ENCODE peak calls at places on chromosomes 7 and 10, in nine cellular contexts. W is glutamatergic neuron; I is lower leg skin; J is hypothalamus; S is HCEC 1CT; U is PC-3; T is stimulated activated effector memory CD8-positive, alpha-beta T cell treated with anti-CD3 and anti-CD28 coated beads, Interleukin-12 subunit alpha, Interleukin-12 subunit beta, amount 100 ng/mL, for 72 hours; B is Calu3; D is left colon. Y is an unnamed sample.

GRCh38 chr7:138092486-138093028 is 16.3 kb downstream of the AKR1D1 start:
- DNase-seq in W (no peak), I (no peak), J (no peak), S (peak; percentile 12), U (peak; percentile 84), T (no peak), B (no peak), D (no peak), Y (no peak)

GRCh38 chr7:24573554-24574338 is 494 bp downstream of the PALS2 start:
- DNase-seq in W (peak; percentile 64), I (peak; percentile 86), J (peak; percentile 28), S (peak; percentile 63), U (peak; percentile 40), T (peak; percentile 74), B (peak; percentile 63), D (peak; percentile 55), Y (peak; percentile 45)

GRCh38 chr7:5248201-5248885 is 34.4 kb upstream of the SLC29A4 start:
- DNase-seq in W (peak; percentile 84), I (no peak), J (no peak), S (no peak), U (no peak), T (no peak), B (no peak), D (peak; percentile 55), Y (peak; percentile 47)

GRCh38 chr7:158494643-158495042 is 93.0 kb downstream of the PTPRN2 start:
- DNase-seq in W (no peak), I (no peak), J (no peak), S (no peak), U (no peak), T (no peak), B (no peak), D (no peak), Y (no peak)

GRCh38 chr7:113775401-113775800 is 143.4 kb downstream of the PPP1R3A start:
- DNase-seq in W (no peak), I (no peak), J (no peak), S (no peak), U (no peak), T (no peak), B (no peak), D (no peak), Y (no peak)

GRCh38 chr7:1702652-1703051 is 32.6 kb downstream of the ELFN1 start:
- DNase-seq in W (no peak), I (no peak), J (no peak), S (no peak), U (no peak), T (no peak), B (no peak), D (no peak), Y (no peak)

GRCh38 chr7:66950763-66951162 is 29.7 kb downstream of the TMEM248 start:
- DNase-seq in W (no peak), I (no peak), J (no peak), S (peak; percentile 70), U (no peak), T (no peak), B (no peak), D (no peak), Y (no peak)

GRCh38 chr7:130227883-130228575 is 20.4 kb downstream of the SSMEM1 start:
- DNase-seq in W (no peak), I (no peak), J (no peak), S (no peak), U (no peak), T (no peak), B (no peak), D (no peak), Y (no peak)

GRCh38 chr7:148288592-148289151 is 301.9 kb upstream of the C7orf33 start:
- DNase-seq in W (no peak), I (no peak), J (no peak), S (no peak), U (peak; percentile 14), T (no peak), B (no peak), D (no peak), Y (no peak)

GRCh38 chr7:36283711-36284130 is 105.9 kb upstream of the ANLN start:
- DNase-seq in W (no peak), I (no peak), J (no peak), S (no peak), U (no peak), T (no peak), B (no peak), D (peak; percentile 49), Y (no peak)

GRCh38 chr10:116207180-116207579 is 65.8 kb downstream of the GFRA1 start:
- DNase-seq in W (no peak), I (no peak), J (no peak), S (no peak), U (no peak), T (no peak), B (no peak), D (no peak), Y (no peak)

GRCh38 chr10:88499569-88500470 is 83.3 kb downstream of the RNLS start:
- DNase-seq in W (no peak), I (no peak), J (no peak), S (peak; percentile 76), U (no peak), T (no peak), B (no peak), D (no peak), Y (no peak)

GRCh38 chr10:5944389-5945202 is 32.7 kb downstream of the IL15RA start:
- DNase-seq in W (no peak), I (peak; percentile 94), J (no peak), S (peak; percentile 99), U (peak; percentile 89), T (no peak), B (peak; percentile 69), D (peak; percentile 71), Y (peak; percentile 88)

GRCh38 chr7:123865517-123866117 is 20.6 kb downstream of the HYAL4 start:
- DNase-seq in W (peak; percentile 23), I (no peak), J (no peak), S (peak; percentile 45), U (peak; percentile 78), T (peak; percentile 58), B (peak; percentile 69), D (peak; percentile 47), Y (peak; percentile 78)

GRCh38 chr10:119457966-119458766 is 84.4 kb downstream of the RGS10 start:
- DNase-seq in W (no peak), I (no peak), J (no peak), S (no peak), U (no peak), T (no peak), B (no peak), D (no peak), Y (no peak)

GRCh38 chr7:55552320-55553086 is 19.8 kb downstream of the VOPP1 start:
- DNase-seq in W (no peak), I (no peak), J (no peak), S (no peak), U (peak; percentile 86), T (no peak), B (peak; percentile 85), D (no peak), Y (peak; percentile 68)

GRCh38 chr7:43353902-43354301 is 229.0 kb upstream of the STK17A start:
- DNase-seq in W (no peak), I (no peak), J (no peak), S (no peak), U (peak; percentile 6), T (no peak), B (no peak), D (no peak), Y (no peak)

GRCh38 chr7:44595934-44596635 is 10.3 kb upstream of the OGDH start:
- DNase-seq in W (no peak), I (no peak), J (no peak), S (no peak), U (no peak), T (no peak), B (no peak), D (no peak), Y (no peak)

GRCh38 chr7:115613836-115614235 is 416.7 kb downstream of the TFEC start:
- DNase-seq in W (no peak), I (no peak), J (no peak), S (no peak), U (no peak), T (no peak), B (no peak), D (no peak), Y (no peak)

GRCh38 chr7:17966706-17967105 is 26.4 kb upstream of the SNX13 start:
- DNase-seq in W (no peak), I (no peak), J (no peak), S (no peak), U (no peak), T (no peak), B (no peak), D (no peak), Y (no peak)

GRCh38 chr7:36758879-36759278 is 34.6 kb upstream of the AOAH start:
- DNase-seq in W (no peak), I (no peak), J (no peak), S (no peak), U (no peak), T (no peak), B (no peak), D (no peak), Y (no peak)

GRCh38 chr10:125201108-125201524 is 40.8 kb upstream of the CTBP2 start:
- DNase-seq in W (no peak), I (peak; percentile 56), J (no peak), S (peak; percentile 13), U (peak; percentile 76), T (no peak), B (peak; percentile 36), D (no peak), Y (no peak)

GRCh38 chr10:16933799-16934198 is 116.6 kb upstream of the RSU1 start:
- DNase-seq in W (no peak), I (no peak), J (no peak), S (no peak), U (no peak), T (no peak), B (no peak), D (no peak), Y (no peak)

GRCh38 chr10:62733654-62734293 is 70.7 kb upstream of the ADO start:
- DNase-seq in W (no peak), I (no peak), J (no peak), S (peak; percentile 41), U (peak; percentile 79), T (peak; percentile 57), B (no peak), D (no peak), Y (no peak)

GRCh38 chr10:78844956-78845355 is 223.8 kb upstream of the ZMIZ1 start:
- DNase-seq in W (no peak), I (no peak), J (no peak), S (no peak), U (peak; percentile 53), T (no peak), B (no peak), D (no peak), Y (no peak)

GRCh38 chr10:13716161-13717071 is 129.7 kb downstream of the PRPF18 start:
- DNase-seq in W (peak; percentile 41), I (no peak), J (no peak), S (peak; percentile 93), U (no peak), T (no peak), B (no peak), D (no peak), Y (no peak)

GRCh38 chr10:21347043-21347799 is 178.3 kb downstream of the SKIDA1 start:
- DNase-seq in W (no peak), I (no peak), J (no peak), S (no peak), U (peak; percentile 7), T (no peak), B (no peak), D (no peak), Y (no peak)

GRCh38 chr10:18610517-18610916 is 40.9 kb downstream of the NSUN6 start:
- DNase-seq in W (no peak), I (no peak), J (no peak), S (peak; percentile 67), U (peak; percentile 87), T (no peak), B (peak; percentile 37), D (peak; percentile 12), Y (peak; percentile 47)

GRCh38 chr10:32328499-32328898 is 18.5 kb downstream of the EPC1 start:
- DNase-seq in W (no peak), I (no peak), J (no peak), S (no peak), U (no peak), T (no peak), B (no peak), D (no peak), Y (no peak)

GRCh38 chr10:28677889-28678686 is 767 bp downstream of the BAMBI start:
- DNase-seq in W (peak; percentile 53), I (peak; percentile 88), J (peak; percentile 16), S (no peak), U (peak; percentile 11), T (peak; percentile 61), B (peak; percentile 29), D (peak; percentile 50), Y (peak; percentile 29)

GRCh38 chr10:112926906-112927688 is 22.9 kb upstream of the TCF7L2 start:
- DNase-seq in W (no peak), I (no peak), J (no peak), S (no peak), U (no peak), T (no peak), B (no peak), D (no peak), Y (no peak)

Y was measured in colonic mucosa.